ENCODE peak calls at places on chromosomes 7 and 10, in seven cellular contexts. F is ovary, D is vagina, Y is GM12892, J is suprapubic skin, P is A549, V is lower leg skin. R is an unnamed sample.

GRCh38 chr10:62738916-62739315 is 65.6 kb upstream of the ADO start:
- DNase-seq in Y (no peak), J (no peak), P (no peak), V (no peak), D (no peak), F (no peak), R (no peak)

GRCh38 chr7:32290015-32290414 is 200.2 kb downstream of the LSM5 start:
- DNase-seq in Y (no peak), F (no peak), V (no peak), J (no peak), P (no peak), D (no peak), R (no peak)

GRCh38 chr7:7912937-7913336 is 55.7 kb upstream of the GLCCI1 start:
- DNase-seq in P (no peak), J (no peak), V (no peak), F (no peak), D (no peak), Y (no peak), R (no peak)

GRCh38 chr10:78889536-78890063 is 179.2 kb upstream of the ZMIZ1 start:
- DNase-seq in Y (no peak), V (no peak), D (no peak), J (peak), F (no peak), P (no peak), R (no peak)

GRCh38 chr7:133051066-133051465 is 30.8 kb downstream of the CHCHD3 start:
- DNase-seq in P (no peak), F (no peak), J (no peak), D (no peak), Y (no peak), V (no peak), R (peak)

GRCh38 chr10:63388421-63389031 is 77.3 kb downstream of the JMJD1C start:
- DNase-seq in V (no peak), F (no peak), J (no peak), Y (no peak), P (no peak), D (no peak), R (no peak)

GRCh38 chr7:117157121-117157870 is 165.6 kb downstream of the WNT2 start:
- DNase-seq in Y (no peak), D (no peak), F (peak), V (no peak), J (no peak), P (peak), R (peak)

GRCh38 chr10:126315471-126316177 is 72.7 kb downstream of the ADAM12 start:
- DNase-seq in F (no peak), V (no peak), J (no peak), D (no peak), Y (no peak), P (no peak), R (no peak)

GRCh38 chr7:46784746-46785145 is 797.2 kb downstream of the TNS3 start:
- DNase-seq in P (no peak), D (no peak), F (no peak), J (no peak), V (no peak), Y (no peak), R (no peak)

GRCh38 chr7:46776790-46777189 is 805.1 kb downstream of the TNS3 start:
- DNase-seq in V (no peak), Y (no peak), P (no peak), J (no peak), F (no peak), D (no peak), R (peak)

GRCh38 chr7:46786221-46786951 is 795.5 kb downstream of the TNS3 start:
- DNase-seq in D (no peak), P (no peak), Y (no peak), F (no peak), J (no peak), V (no peak), R (no peak)

GRCh38 chr7:46786995-46787394 is 794.9 kb downstream of the TNS3 start:
- DNase-seq in F (no peak), D (no peak), Y (no peak), V (no peak), J (no peak), P (no peak), R (no peak)

DNA sequence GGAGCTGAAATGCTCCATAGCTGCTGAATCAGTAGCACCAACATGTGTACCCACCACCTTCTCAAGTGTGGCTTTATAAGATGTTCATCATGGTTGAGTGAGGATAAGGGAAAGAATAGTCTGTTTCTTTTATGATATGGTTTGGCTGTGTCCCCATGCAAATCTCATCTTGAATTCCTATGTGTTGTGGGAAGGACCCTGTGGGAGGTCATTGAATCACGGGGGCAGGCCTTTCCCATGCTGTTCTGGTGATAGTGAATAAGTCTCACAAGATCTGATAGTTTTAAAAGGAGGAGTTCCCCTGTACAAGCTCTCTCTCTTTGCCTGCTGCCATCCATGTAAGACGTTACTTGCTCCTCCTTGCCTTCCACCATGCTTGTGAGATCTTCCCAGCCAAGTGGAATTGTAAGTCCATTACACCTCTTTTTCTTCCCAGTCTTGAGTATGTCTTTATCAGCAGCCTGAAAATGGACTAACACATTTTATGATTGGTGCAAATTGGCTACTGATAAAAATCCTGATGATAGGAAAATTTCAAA is 799.9 kb downstream of the TNS3 start:
- DNase-seq in V (no peak), F (no peak), D (no peak), Y (no peak), J (no peak), P (no peak), R (no peak)
- TF ChIP-seq POLR2A in V (no peak), F (no peak), D (no peak), Y (no peak), J (no peak), P (no peak), R (no peak)

GRCh38 chr7:130912086-130912909 is 178.3 kb upstream of the KLF14 start:
- DNase-seq in V (no peak), P (no peak), D (peak), J (no peak), Y (no peak), F (peak), R (no peak)
- TF ChIP-seq POLR2A in V (no peak), P (no peak), D (no peak), J (no peak), Y (no peak), F (no peak), R (no peak)

GRCh38 chr7:27740449-27741086 is 606 bp downstream of the TAX1BP1 start:
- DNase-seq in Y (peak), F (peak), D (peak), J (peak), V (peak), P (peak), R (peak)
- TF ChIP-seq POLR2A in Y (no peak), F (peak), D (peak), J (no peak), V (no peak), P (peak), R (no peak)

GRCh38 chr10:99781734-99782429 is 558 bp upstream of the ABCC2 start:
- DNase-seq in P (no peak), D (no peak), V (no peak), F (no peak), Y (no peak), J (no peak), R (no peak)
- TF ChIP-seq POLR2A in P (no peak), D (no peak), V (no peak), F (no peak), Y (no peak), J (no peak), R (no peak)

GRCh38 chr10:133390597-133391248 is 3.2 kb upstream of the MTG1 start:
- DNase-seq in F (no peak), P (no peak), J (no peak), V (no peak), D (no peak), Y (no peak), R (no peak)

GRCh38 chr10:133388265-133388972 is 5.5 kb upstream of the MTG1 start:
- DNase-seq in F (no peak), P (no peak), Y (no peak), J (no peak), D (no peak), V (no peak), R (peak)

GRCh38 chr10:133391761-133392518 is 2.0 kb upstream of the MTG1 start:
- DNase-seq in P (no peak), J (no peak), Y (no peak), F (no peak), D (no peak), V (no peak), R (no peak)

GRCh38 chr10:133391249-133391635 is 2.7 kb upstream of the MTG1 start:
- DNase-seq in P (no peak), V (no peak), J (no peak), D (no peak), Y (no peak), F (no peak), R (no peak)

DNA sequence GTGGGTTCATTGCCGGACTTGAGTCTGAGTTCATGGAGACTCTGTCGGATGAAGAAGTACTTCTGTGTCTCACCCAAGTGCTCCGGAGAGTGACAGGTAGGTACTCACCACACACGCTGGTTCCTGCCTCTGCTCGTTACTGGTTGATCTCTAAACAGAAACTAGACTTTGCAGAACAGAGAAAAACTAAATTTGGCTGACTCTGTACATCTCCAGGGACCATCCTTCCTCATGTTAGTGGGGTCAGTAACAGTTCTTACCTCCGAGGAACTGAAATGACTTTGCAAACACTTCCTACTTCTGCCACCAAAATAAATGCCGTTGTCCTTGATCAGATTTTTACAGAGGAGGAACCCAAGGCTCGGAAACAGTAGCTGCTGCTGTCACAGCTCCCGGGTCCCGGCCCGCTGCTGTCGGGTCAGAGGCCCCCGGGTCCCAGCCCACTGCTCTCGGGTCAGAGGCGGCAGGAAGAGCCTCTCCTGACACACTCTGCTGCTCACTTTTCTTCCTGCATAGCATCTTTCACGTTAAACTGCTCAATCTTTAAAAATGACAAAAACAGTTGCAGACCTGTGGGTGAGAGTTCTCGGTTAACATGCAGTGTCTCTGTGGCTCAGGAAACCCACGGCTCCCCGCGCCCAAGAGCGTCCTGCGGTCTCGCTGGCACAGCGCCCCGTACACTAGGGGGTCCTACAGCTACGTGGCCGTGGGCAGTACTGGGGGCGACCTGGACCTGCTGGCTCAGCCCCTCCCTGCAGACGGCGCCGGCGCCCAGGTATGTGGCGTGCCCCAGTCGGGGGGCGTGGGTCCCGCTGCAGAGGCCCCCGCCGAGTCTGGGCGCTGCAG is 4.8 kb upstream of the MTG1 start:
- DNase-seq in F (no peak), J (no peak), P (no peak), D (no peak), V (no peak), Y (peak), R (no peak)
- TF ChIP-seq POLR2A in F (no peak), J (no peak), P (no peak), D (no peak), V (no peak), Y (peak), R (no peak)

DNA sequence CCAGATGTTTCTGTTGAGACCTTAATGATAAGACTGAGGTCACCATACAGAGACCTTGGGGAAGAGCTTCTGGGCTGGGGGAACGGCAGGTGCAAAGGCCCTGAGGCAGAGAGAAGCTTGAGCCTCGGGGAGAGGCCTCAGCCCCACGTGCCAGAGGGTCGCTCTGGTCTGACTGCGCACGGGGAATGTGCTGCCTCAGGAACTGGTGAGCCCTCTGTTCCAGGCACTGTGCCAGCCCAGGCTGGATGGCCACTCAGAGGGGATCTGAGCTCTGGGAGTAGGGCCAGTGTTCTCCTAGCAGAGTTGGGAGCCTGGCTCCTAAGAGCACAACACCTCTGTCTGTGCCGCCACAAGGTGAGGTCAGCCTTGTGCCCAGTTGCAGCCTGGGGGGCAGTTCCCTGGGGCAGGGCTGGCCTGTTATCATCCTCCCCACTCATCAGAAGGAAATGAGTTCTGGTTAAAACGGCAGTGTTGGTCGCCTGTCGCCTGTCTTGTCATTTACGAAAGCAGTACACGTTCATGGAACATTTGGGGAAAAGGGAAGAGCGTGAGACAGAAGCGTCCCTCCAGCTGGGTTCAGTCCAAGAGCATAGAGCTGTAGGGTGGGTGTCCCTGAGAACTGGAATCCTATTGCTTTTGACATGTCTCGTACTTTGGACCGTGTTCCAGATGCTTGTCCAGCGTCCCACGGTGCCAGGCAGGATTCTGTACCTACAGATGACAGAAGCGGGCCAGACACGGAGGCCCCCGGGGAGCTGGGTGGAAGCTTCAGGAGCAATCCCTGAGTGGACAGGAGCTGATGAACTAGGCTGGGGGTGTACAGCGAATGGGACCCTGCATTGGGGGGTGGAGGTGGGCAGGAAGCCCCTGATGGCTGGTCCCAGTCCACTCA is 4.3 kb downstream of the TTYH3 start:
- DNase-seq in V (no peak), J (no peak), D (no peak), P (no peak), F (no peak), Y (no peak), R (no peak)
- TF ChIP-seq POLR2A in V (no peak), J (no peak), D (no peak), P (no peak), F (no peak), Y (no peak), R (no peak)

GRCh38 chr10:113854757-113855626 is 531 bp downstream of the NHLRC2 start:
- DNase-seq in Y (peak), F (peak), J (peak), V (peak), D (no peak), P (peak), R (peak)
- TF ChIP-seq POLR2A in Y (peak), F (no peak), J (no peak), V (no peak), D (no peak), P (peak), R (peak)